ENCODE peak calls at places on chromosomes 12 and 14, in four cellular contexts. C, F, I and V are unnamed samples.

GRCh38 chr14:54568821-54569591 is 2.1 kb downstream of the SAMD4A start:
- DNase-seq in C (no peak), F (peak; percentile 26), I (peak; percentile 63), V (no peak)

GRCh38 chr12:111093428-111094142 is 173.2 kb upstream of the MYL2 start:
- DNase-seq in C (no peak), F (no peak), I (no peak), V (no peak)

GRCh38 chr12:109393437-109394345 is 46.0 kb downstream of the MYO1H start:
- DNase-seq in C (no peak), F (peak; percentile 67), I (peak; percentile 90), V (peak; percentile 19)

GRCh38 chr12:50520345-50520744 is 15.6 kb downstream of the DIP2B start:
- DNase-seq in C (no peak), F (no peak), I (no peak), V (no peak)

GRCh38 chr12:122950276-122950675 is 16.0 kb downstream of the ABCB9 start:
- DNase-seq in C (no peak), F (no peak), I (no peak), V (no peak)

GRCh38 chr12:48002773-48003218 is 1.5 kb downstream of the COL2A1 start:
- DNase-seq in C (no peak), F (peak; percentile 81), I (peak; percentile 71), V (no peak)

GRCh38 chr12:45200497-45201043 is 15.3 kb upstream of the ANO6 start:
- DNase-seq in C (no peak), F (no peak), I (peak; percentile 44), V (no peak)

GRCh38 chr14:54220122-54220691 is 176.6 kb upstream of the CDKN3 start:
- DNase-seq in C (no peak), F (peak; percentile 46), I (no peak), V (no peak)

GRCh38 chr12:132197581-132198281 is 53.5 kb downstream of the NOC4L start:
- DNase-seq in C (no peak), F (no peak), I (no peak), V (no peak)
- H3K27me3 ChIP-seq in C (no peaks in the 10 kb centered on the region), F (peaks cover 77% of the 10 kb centered on the region), I (peaks cover 54% of the 10 kb centered on the region), V (peaks cover 5% of the 10 kb centered on the region)

GRCh38 chr14:51094282-51094821 is 553 bp downstream of the TRIM9 start:
- DNase-seq in C (no peak), F (peak; percentile 57), I (no peak), V (peak; percentile 9)

GRCh38 chr14:51097287-51097686 is 2.4 kb upstream of the TRIM9 start:
- DNase-seq in C (no peak), F (no peak), I (no peak), V (no peak)

GRCh38 chr14:51094901-51095853 is at the start of gene TRIM9:
- DNase-seq in C (peak; percentile 56), F (peak; percentile 99), I (peak; percentile 83), V (peak; percentile 87)

GRCh38 chr14:51095854-51096823 is 1.2 kb upstream of the TRIM9 start:
- DNase-seq in C (no peak), F (peak; percentile 17), I (peak; percentile 4), V (peak; percentile 62)

DNA sequence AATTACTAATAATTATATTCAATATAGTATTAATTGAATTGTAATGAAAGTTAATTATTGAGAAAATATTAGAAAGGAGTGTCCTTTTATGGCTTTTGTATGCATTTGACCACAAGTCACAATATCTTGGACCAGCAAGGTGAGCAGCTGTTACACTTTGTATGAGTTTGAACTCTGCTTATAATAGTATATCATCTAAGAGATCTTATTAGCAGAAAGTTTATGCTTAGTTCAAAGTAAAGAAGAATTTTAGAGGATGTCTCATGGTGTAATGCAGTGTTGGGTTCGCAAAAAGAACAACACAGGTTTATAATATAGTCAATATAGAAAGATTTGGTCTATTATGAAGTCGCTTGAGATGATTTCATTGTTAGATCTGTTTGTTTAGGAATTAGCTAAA is 2.0 kb upstream of the TRIM9 start:
- DNase-seq in C (no peak), F (no peak), I (no peak), V (no peak)
- H3K27me3 ChIP-seq in C (peaks cover 16% of the 10 kb centered on the region), F (peaks cover 60% of the 10 kb centered on the region), I (peaks cover 9% of the 10 kb centered on the region), V (peaks cover 4% of the 10 kb centered on the region)

GRCh38 chr12:113473400-113473799 is 1.7 kb upstream of the LHX5 start:
- DNase-seq in C (no peak), F (no peak), I (no peak), V (no peak)

GRCh38 chr12:113472191-113473190 is 820 bp upstream of the LHX5 start:
- DNase-seq in C (no peak), F (peak; percentile 79), I (no peak), V (no peak)

GRCh38 chr12:113470871-113471618 is 626 bp downstream of the LHX5 start:
- DNase-seq in C (no peak), F (peak; percentile 54), I (no peak), V (no peak)

GRCh38 chr12:113469893-113470743 is 1.6 kb downstream of the LHX5 start:
- DNase-seq in C (no peak), F (peak; percentile 73), I (no peak), V (no peak)

DNA sequence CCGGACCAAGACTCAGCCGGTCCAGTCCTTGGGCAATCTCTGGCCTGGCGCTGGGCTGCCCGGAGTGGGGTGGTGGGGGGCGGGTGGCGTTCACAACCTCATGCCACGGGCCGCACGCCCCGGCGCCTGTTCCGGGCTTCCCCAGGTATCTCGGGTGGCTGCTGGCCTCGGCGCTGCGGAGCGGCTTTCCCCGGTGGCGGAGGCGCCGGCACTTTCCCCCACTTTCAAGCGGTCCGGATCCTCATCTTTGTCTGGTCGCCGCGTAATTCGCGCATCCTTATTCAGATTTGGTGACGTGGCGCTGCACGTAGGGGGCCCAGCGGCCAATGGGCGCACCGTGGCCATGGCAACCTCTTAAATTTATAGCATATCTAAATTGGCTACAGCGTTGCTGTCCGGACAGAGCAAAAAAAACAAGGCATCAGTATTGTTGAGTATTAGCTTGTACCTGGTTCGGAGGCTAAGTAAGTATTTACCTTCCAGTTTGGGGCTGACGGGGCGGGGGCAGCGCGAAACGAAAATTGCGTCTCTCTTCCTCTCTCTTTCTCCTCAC is at the start of gene LHX5:
- DNase-seq in C (no peak), F (peak; percentile 93), I (no peak), V (no peak)
- H3K27me3 ChIP-seq in C (peaks cover 74% of the 10 kb centered on the region), F (no peaks in the 10 kb centered on the region), I (peaks cover 85% of the 10 kb centered on the region), V (peaks cover 94% of the 10 kb centered on the region)

GRCh38 chr14:23130875-23131274 is 11.8 kb upstream of the CEBPE start:
- DNase-seq in C (no peak), F (no peak), I (no peak), V (no peak)
- H3K27me3 ChIP-seq in C (no peaks in the 10 kb centered on the region), F (no peaks in the 10 kb centered on the region), I (no peaks in the 10 kb centered on the region), V (no peaks in the 10 kb centered on the region)

DNA sequence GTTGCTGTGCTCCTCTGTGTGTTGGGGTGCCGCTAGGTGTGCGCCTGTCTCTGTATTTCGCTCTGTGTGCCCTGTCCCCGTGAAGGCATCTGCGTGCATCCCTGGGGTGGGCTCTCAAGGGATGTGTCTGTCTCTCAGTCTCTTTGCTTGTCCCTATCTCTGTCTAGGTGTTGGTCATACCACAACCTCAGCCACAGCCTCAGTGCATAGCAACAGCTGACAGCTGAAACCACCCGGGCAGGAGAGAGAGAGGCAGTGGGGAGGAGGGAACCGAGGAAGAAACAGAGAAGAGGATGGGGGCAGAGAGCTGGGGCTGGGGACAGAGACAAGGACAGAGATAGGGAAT is 953 bp upstream of the NXPH4 start:
- DNase-seq in C (peak; percentile 26), F (no peak), I (peak; percentile 51), V (peak; percentile 28)
- H3K27me3 ChIP-seq in C (peaks cover 70% of the 10 kb centered on the region), F (peaks cover 73% of the 10 kb centered on the region), I (peaks cover under 1% of the 10 kb centered on the region), V (peaks cover 3% of the 10 kb centered on the region)

DNA sequence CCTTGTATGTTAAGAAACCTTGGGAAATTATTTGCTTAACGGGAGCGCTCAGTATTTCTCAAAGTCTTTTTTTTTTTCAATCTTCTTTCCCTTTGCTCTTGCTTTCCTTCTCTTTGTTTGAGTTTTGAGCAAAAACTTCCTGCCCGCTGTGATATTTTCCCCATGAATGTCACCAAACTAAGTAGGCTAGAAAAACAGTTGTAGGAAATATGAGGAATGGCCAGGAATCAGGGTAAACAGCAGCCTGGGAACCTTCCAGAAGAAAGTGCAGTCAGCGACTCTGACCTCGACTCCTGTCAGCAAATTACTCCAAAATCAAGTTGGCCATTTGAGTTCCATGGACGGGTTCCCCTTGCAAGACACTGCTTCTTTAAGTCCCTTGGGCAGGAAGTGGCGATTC is 11.6 kb upstream of the RFLNA start:
- DNase-seq in C (no peak), F (no peak), I (no peak), V (no peak)
- H3K27me3 ChIP-seq in C (no peaks in the 10 kb centered on the region), F (no peaks in the 10 kb centered on the region), I (peaks cover 60% of the 10 kb centered on the region), V (peaks cover 4% of the 10 kb centered on the region)

GRCh38 chr12:57469334-57470164 is 10.0 kb downstream of the GLI1 start:
- DNase-seq in C (no peak), F (no peak), I (no peak), V (no peak)
- H3K27me3 ChIP-seq in C (no peaks in the 10 kb centered on the region), F (peaks cover 34% of the 10 kb centered on the region), I (peaks cover 84% of the 10 kb centered on the region), V (peaks cover 25% of the 10 kb centered on the region)

DNA sequence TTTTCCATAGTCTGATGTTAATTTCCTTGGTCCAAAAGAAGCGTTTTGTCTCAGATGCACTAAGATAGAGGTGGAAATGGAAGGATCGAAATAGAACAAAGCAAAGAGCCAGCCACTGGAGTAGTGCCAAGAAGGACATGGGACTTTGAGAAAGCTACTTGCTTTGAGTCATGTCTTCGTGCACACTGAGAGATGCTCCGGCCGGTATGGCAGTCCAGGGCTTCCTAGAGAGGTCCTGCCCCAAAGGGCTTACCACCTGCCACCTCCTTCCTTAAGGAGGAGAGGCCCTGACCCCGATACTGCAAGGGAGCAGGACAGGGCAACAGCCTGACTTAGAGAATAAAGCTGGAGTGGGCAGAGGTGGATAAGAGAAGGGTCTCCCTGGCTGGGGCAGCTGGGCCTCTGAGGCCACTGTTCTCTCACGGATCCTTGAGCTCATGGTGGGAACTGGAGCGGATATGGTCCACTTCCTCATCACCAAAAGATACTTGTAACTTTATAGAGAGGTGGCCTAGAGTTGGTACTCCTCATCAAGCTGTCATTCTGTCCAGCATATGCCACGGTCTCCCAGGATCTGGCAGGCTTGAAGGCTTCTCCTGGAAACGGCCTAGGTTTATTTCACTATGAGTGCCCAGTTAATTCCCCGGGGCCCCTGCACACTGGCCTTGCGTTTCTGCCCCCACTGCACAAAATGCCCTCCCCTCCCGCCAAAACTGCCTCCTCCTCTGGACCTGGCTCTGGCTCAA is 57.4 kb downstream of the FOXN3 start:
- DNase-seq in C (no peak), F (no peak), I (no peak), V (no peak)
- H3K27me3 ChIP-seq in C (no peaks in the 10 kb centered on the region), F (no peaks in the 10 kb centered on the region), I (no peaks in the 10 kb centered on the region), V (no peaks in the 10 kb centered on the region)

GRCh38 chr12:3032161-3032560 is 45.0 kb upstream of the TSPAN9 start:
- DNase-seq in C (no peak), F (no peak), I (no peak), V (no peak)
- H3K27me3 ChIP-seq in C (peaks cover 3% of the 10 kb centered on the region), F (no peaks in the 10 kb centered on the region), I (no peaks in the 10 kb centered on the region), V (no peaks in the 10 kb centered on the region)